ENCODE peak calls at places on chromosomes 5 and 9, in five cellular contexts. V is AG04450, W is HepG2, H is uterus, J is aorta. X is an unnamed sample.
A peak's percentile ranks its signal among the peaks of the same experiment; 100 is the strongest.

GRCh38 chr5:138463335-138464017 is 1.8 kb upstream of the EGR1 start:
- DNase-seq in J (no peak), W (no peak), V (no peak), H (peak; percentile 48), X (no peak)

GRCh38 chr9:365451-365850 is 150.8 kb downstream of the DOCK8 start:
- DNase-seq in J (no peak), W (no peak), H (no peak), V (no peak), X (no peak)

GRCh38 chr9:84788803-84789462 is 119.4 kb downstream of the NTRK2 start:
- DNase-seq in J (no peak), H (no peak), V (no peak), W (no peak), X (no peak)

GRCh38 chr9:106696804-106697203 is 166.2 kb upstream of the ZNF462 start:
- DNase-seq in H (no peak), W (no peak), V (no peak), J (no peak), X (no peak)

GRCh38 chr5:143200781-143201398 is 202.6 kb downstream of the NR3C1 start:
- DNase-seq in W (no peak), J (no peak), V (no peak), H (no peak), X (peak; percentile 86)

GRCh38 chr9:120733190-120733589 is 18.9 kb upstream of the MEGF9 start:
- DNase-seq in V (peak; percentile 39), W (peak; percentile 82), H (no peak), J (peak; percentile 80), X (no peak)

GRCh38 chr5:177370488-177371119 is 12.9 kb downstream of the RGS14 start:
- DNase-seq in J (peak; percentile 90), V (peak; percentile 72), H (peak; percentile 77), W (peak; percentile 94), X (peak; percentile 51)

GRCh38 chr5:5767286-5767928 is 344.9 kb downstream of the ICE1 start:
- DNase-seq in H (no peak), W (no peak), V (no peak), J (no peak), X (no peak)

GRCh38 chr5:56503929-56504328 is 270.8 kb upstream of the ANKRD55 start:
- DNase-seq in H (no peak), J (no peak), W (no peak), V (no peak), X (no peak)

GRCh38 chr9:97394881-97395280 is 17.0 kb upstream of the TDRD7 start:
- DNase-seq in H (no peak), W (peak; percentile 85), V (no peak), J (no peak), X (no peak)

GRCh38 chr5:140725799-140726471 is 25.7 kb downstream of the ZMAT2 start:
- DNase-seq in J (peak; percentile 77), V (peak; percentile 82), W (peak; percentile 92), H (peak; percentile 35), X (peak; percentile 58)

GRCh38 chr5:132322266-132322665 is 28.1 kb downstream of the SLC22A4 start:
- DNase-seq in J (no peak), H (no peak), W (no peak), V (no peak), X (no peak)

GRCh38 chr9:96567203-96567700 is 52.4 kb downstream of the CDC14B start:
- DNase-seq in V (no peak), J (no peak), W (no peak), H (no peak), X (no peak)

GRCh38 chr5:75648712-75649111 is 37.5 kb downstream of the ANKDD1B start:
- DNase-seq in V (no peak), J (no peak), H (no peak), W (peak; percentile 38), X (no peak)

GRCh38 chr5:138303365-138303764 is 28.2 kb downstream of the CDC25C start:
- DNase-seq in V (peak; percentile 1), J (no peak), H (no peak), W (no peak), X (no peak)

GRCh38 chr5:39506216-39506615 is 81.4 kb upstream of the DAB2 start:
- DNase-seq in H (peak; percentile 33), W (no peak), V (no peak), J (no peak), X (no peak)

GRCh38 chr9:69153707-69154521 is 20.2 kb upstream of the TJP2 start:
- DNase-seq in W (peak; percentile 96), V (no peak), J (no peak), H (no peak), X (no peak)

GRCh38 chr9:115786321-115786720 is 367.3 kb upstream of the PAPPA start:
- DNase-seq in W (no peak), V (no peak), H (no peak), J (no peak), X (peak; percentile 36)

GRCh38 chr5:149586708-149587318 is 5.5 kb downstream of the ARHGEF37 start:
- DNase-seq in H (no peak), J (no peak), V (no peak), W (no peak), X (no peak)

GRCh38 chr5:40073927-40074326 is 605.8 kb upstream of the PTGER4 start:
- DNase-seq in V (no peak), W (no peak), J (no peak), H (no peak), X (no peak)

GRCh38 chr9:23754551-23754950 is 71.5 kb downstream of the ELAVL2 start:
- DNase-seq in J (no peak), V (no peak), H (no peak), W (no peak), X (no peak)

GRCh38 chr9:134778841-134779411 is 101.7 kb upstream of the FCN2 start:
- DNase-seq in H (peak; percentile 63), J (peak; percentile 88), W (peak; percentile 48), V (no peak), X (no peak)

GRCh38 chr5:120297621-120298020 is 166.5 kb upstream of the PRR16 start:
- DNase-seq in V (no peak), W (no peak), J (no peak), H (no peak), X (no peak)

GRCh38 chr9:124126571-124127289 is 115.2 kb downstream of the LHX2 start:
- DNase-seq in W (peak; percentile 56), H (peak; percentile 67), J (peak; percentile 91), V (no peak), X (no peak)

GRCh38 chr5:66860199-66860975 is 264.2 kb downstream of the MAST4 start:
- DNase-seq in V (no peak), H (no peak), W (no peak), J (no peak), X (no peak)

GRCh38 chr5:28807230-28807629 is 1768.8 kb upstream of the CDH9 start:
- DNase-seq in H (no peak), W (no peak), V (no peak), J (no peak), X (no peak)

GRCh38 chr5:171975262-171975876 is 31.1 kb downstream of the FBXW11 start:
- DNase-seq in J (no peak), V (no peak), H (no peak), W (no peak), X (peak; percentile 36)

GRCh38 chr9:108815156-108815555 is 40.6 kb downstream of the ACTL7B start:
- DNase-seq in H (no peak), V (no peak), J (no peak), W (peak; percentile 24), X (no peak)

GRCh38 chr5:61999371-61999770 is 306.6 kb upstream of the KIF2A start:
- DNase-seq in V (no peak), H (no peak), W (no peak), J (no peak), X (no peak)

GRCh38 chr5:68661237-68661636 is 432.6 kb upstream of the SLC30A5 start:
- DNase-seq in V (no peak), H (no peak), J (no peak), W (peak; percentile 3), X (no peak)

DNA sequence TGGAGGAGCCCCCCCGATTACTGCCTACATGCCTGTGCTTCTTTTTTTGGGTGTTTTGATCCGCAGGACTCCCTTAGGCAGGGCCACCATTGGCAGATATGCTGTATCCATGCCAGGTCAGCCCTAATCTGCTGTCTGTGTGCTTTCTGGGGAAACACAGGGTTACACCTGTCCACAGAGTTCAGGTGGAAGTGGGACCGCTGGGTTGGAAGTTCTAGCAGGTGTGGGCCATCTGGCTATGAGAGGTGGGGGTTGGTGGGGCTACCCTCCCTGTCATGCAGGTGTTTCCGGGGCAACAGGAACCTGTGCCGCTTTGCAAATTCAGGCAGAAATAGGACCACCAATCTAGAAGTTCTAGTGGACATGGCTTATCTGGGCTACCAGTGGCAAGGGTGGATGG is 17.0 kb downstream of the IFNE start:
- DNase-seq in W (no peak), J (no peak), H (no peak), V (no peak), X (no peak)
- H3K4me3 ChIP-seq in W (no peak overlapping the region), J (no peak overlapping the region), H (no peak overlapping the region), V (no peak overlapping the region), X (no peak overlapping the region)

GRCh38 chr9:127754099-127754760 is 19.1 kb upstream of the TOR2A start:
- DNase-seq in J (no peak), V (no peak), W (no peak), H (no peak), X (no peak)

GRCh38 chr9:127756233-127756632 is 21.1 kb upstream of the TOR2A start:
- DNase-seq in J (no peak), H (no peak), W (no peak), V (no peak), X (no peak)

GRCh38 chr9:127753556-127753955 is 18.5 kb upstream of the TOR2A start:
- DNase-seq in J (no peak), V (no peak), W (no peak), H (no peak), X (no peak)

GRCh38 chr9:127755558-127756060 is 20.5 kb upstream of the TOR2A start:
- DNase-seq in J (no peak), V (no peak), H (no peak), W (no peak), X (no peak)

DNA sequence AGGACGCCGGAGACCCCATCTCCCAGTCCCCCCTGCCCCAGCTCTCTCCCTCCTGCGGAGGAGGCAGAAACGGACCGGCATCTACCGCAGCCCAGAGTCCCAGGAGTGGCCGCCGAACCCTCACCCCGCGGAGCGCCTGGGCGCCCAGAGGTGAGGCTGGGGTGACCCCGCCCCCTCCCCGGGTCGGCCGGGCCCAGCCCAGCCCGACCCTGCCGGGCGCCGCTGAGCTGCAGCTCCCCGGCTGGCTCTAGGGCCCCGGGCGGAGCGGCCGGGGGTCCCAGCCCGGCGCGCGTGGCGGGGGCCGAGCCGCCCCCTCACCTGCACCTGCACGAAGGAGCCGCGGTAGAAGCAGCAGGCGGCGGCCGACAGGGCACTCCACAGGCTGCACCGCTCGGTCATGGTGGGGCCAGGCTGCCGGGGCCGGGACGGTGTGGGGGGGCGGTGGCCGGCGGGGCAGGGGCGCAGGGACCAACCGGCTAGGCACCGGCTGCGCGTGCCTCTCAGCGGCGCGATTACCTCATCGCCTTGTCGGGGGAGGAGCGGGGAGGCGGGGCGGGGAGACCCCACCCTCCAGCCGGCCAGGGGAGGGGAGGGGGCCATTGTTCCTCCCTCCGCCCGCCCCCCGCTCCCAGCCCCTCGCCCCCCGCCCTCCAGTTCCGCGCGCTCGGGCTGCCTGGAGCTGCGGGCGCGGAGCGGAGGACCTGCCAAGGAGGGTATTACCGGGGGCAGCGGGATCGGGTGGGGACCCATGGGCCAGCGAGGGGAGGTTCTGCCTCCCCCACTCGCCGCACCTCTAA is 19.9 kb upstream of the TOR2A start:
- DNase-seq in J (no peak), W (no peak), H (no peak), V (no peak), X (no peak)
- H3K4me3 ChIP-seq in J (no peak overlapping the region), W (no peak overlapping the region), H (no peak overlapping the region), V (no peak overlapping the region), X (no peak overlapping the region)

GRCh38 chr9:101315129-101315459 is 69.7 kb downstream of the BAAT start:
- DNase-seq in V (no peak), H (no peak), W (peak; percentile 87), J (no peak), X (no peak)
- H3K4me3 ChIP-seq in V (no peak overlapping the region), H (no peak overlapping the region), W (peak overlapping the region; percentile 12), J (no peak overlapping the region), X (no peak overlapping the region)

GRCh38 chr9:117705386-117705785 is 1.2 kb downstream of the TLR4 start:
- DNase-seq in J (no peak), V (no peak), H (no peak), W (no peak), X (no peak)
- H3K4me3 ChIP-seq in J (peak overlapping the region; percentile 40), V (no peak overlapping the region), H (peak overlapping the region; percentile 30), W (no peak overlapping the region), X (peak overlapping the region; percentile 35)

X was measured in skeletal muscle cell.